ENCODE peak calls at places on chromosomes 2 and 18, in five cellular contexts. B is fibroblast of pulmonary artery, N is heart left ventricle, X is transverse colon, F is stomach. H is an unnamed sample.

GRCh38 chr2:109433486-109433885 is 180.3 kb downstream of the SEPTIN10 start:
- DNase-seq in B (no peak), N (no peak), X (no peak), F (no peak), H (peak; percentile 76)

GRCh38 chr2:209771474-209772292 is at the start of gene UNC80:
- DNase-seq in B (peak; percentile 63), N (peak; percentile 69), X (peak; percentile 10), F (peak; percentile 62), H (peak; percentile 81)

GRCh38 chr18:63316612-63317555 is 2.7 kb downstream of the BCL2 start:
- DNase-seq in B (no peak), N (no peak), X (peak; percentile 31), F (no peak), H (no peak)

GRCh38 chr18:11412790-11413189 is 196.6 kb upstream of the SLC35G4 start:
- DNase-seq in B (no peak), N (no peak), X (no peak), F (no peak), H (no peak)

GRCh38 chr18:75074196-75075015 is 134.5 kb downstream of the PTGR3 start:
- DNase-seq in B (no peak), N (no peak), X (no peak), F (no peak), H (no peak)

GRCh38 chr2:144501118-144501517 is 18.8 kb downstream of the ZEB2 start:
- DNase-seq in B (peak; percentile 21), N (no peak), X (no peak), F (no peak), H (no peak)

GRCh38 chr2:233530381-233530780 is 36.2 kb downstream of the USP40 start:
- DNase-seq in B (no peak), N (no peak), X (no peak), F (no peak), H (no peak)

GRCh38 chr2:183010112-183010511 is 28.1 kb downstream of the NCKAP1 start:
- DNase-seq in B (peak; percentile 61), N (peak; percentile 35), X (no peak), F (no peak), H (no peak)

GRCh38 chr2:20173064-20173463 is 51.9 kb downstream of the SDC1 start:
- DNase-seq in B (no peak), N (no peak), X (no peak), F (no peak), H (no peak)

GRCh38 chr18:54947115-54947514 is 12.1 kb downstream of the CCDC68 start:
- DNase-seq in B (peak; percentile 47), N (peak; percentile 27), X (peak; percentile 36), F (peak; percentile 41), H (no peak)

GRCh38 chr2:240999873-241000541 is 1.6 kb downstream of the SNED1 start:
- DNase-seq in B (no peak), N (peak; percentile 17), X (peak; percentile 8), F (peak; percentile 20), H (peak; percentile 85)

GRCh38 chr2:26905341-26906198 is 57.6 kb downstream of the DPYSL5 start:
- DNase-seq in B (no peak), N (no peak), X (peak; percentile 13), F (peak; percentile 59), H (peak; percentile 72)

GRCh38 chr2:41909584-41909983 is 138.2 kb upstream of the PKDCC start:
- DNase-seq in B (no peak), N (no peak), X (no peak), F (no peak), H (no peak)

GRCh38 chr2:12709207-12709522 is 7.6 kb upstream of the TRIB2 start:
- DNase-seq in B (no peak), N (no peak), X (no peak), F (no peak), H (no peak)

GRCh38 chr2:157897106-157897971 is 21.2 kb upstream of the ACVR1 start:
- DNase-seq in B (no peak), N (no peak), X (no peak), F (no peak), H (no peak)

GRCh38 chr2:134722728-134723127 is 3.9 kb upstream of the TMEM163 start:
- DNase-seq in B (no peak), N (no peak), X (no peak), F (no peak), H (no peak)

GRCh38 chr18:76482971-76483691 is 11.9 kb downstream of the ZNF516 start:
- DNase-seq in B (no peak), N (no peak), X (no peak), F (no peak), H (no peak)

GRCh38 chr2:10575566-10576300 is 114.0 kb downstream of the NOL10 start:
- DNase-seq in B (peak; percentile 82), N (no peak), X (no peak), F (no peak), H (no peak)

GRCh38 chr2:174553811-174554493 is 43.7 kb downstream of the WIPF1 start:
- DNase-seq in B (no peak), N (no peak), X (peak; percentile 26), F (no peak), H (no peak)

DNA sequence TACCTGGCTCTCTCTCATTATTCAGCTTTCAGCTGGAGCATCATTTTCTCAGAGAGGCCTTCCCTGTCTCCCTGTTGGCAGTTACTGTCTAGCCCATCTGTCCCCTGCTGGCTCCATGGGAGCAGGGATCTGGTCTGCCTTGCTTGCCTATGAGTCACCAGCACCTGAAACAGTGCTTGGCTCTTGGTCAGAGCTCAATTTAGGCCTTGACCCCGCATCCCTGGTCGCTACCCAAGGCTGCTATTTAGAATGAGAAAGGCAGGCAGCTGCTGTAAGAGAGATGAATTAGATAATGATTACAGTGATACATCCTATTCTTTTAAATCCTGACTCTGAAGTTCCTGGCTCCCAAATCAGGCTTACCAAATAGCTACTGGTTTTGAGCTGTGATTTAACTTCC is 32.9 kb downstream of the KCNE4 start:
- DNase-seq in B (no peak), N (no peak), X (no peak), F (no peak), H (no peak)
- TF ChIP-seq CTCF in B (no peak), N (no peak), X (no peak), F (no peak), H (no peak)

GRCh38 chr2:189217041-189217440 is 37.5 kb upstream of the COL5A2 start:
- DNase-seq in B (no peak), N (no peak), X (no peak), F (no peak), H (no peak)
- H3K4me3 ChIP-seq in B (no peak overlapping the region), N (no peak overlapping the region), X (no peak overlapping the region), F (no peak overlapping the region), H (no peak overlapping the region)

GRCh38 chr2:217918220-217919024 is 84.4 kb downstream of the TNS1 start:
- DNase-seq in B (no peak), N (peak; percentile 24), X (no peak), F (no peak), H (no peak)
- TF ChIP-seq CTCF in B (peak; percentile 18), N (peak; percentile 41), X (no peak), F (no peak), H (no peak)

GRCh38 chr2:63844616-63845015 is 2.9 kb downstream of the UGP2 start:
- DNase-seq in B (no peak), N (no peak), X (no peak), F (no peak), H (no peak)

GRCh38 chr2:63842149-63843061 is 709 bp downstream of the UGP2 start:
- DNase-seq in B (peak; percentile 80), N (no peak), X (peak; percentile 60), F (peak; percentile 29), H (no peak)

GRCh38 chr2:63843093-63843492 is 1.4 kb downstream of the UGP2 start:
- DNase-seq in B (no peak), N (no peak), X (no peak), F (no peak), H (no peak)

GRCh38 chr2:63845866-63846265 is 4.2 kb downstream of the UGP2 start:
- DNase-seq in B (no peak), N (no peak), X (no peak), F (no peak), H (no peak)

DNA sequence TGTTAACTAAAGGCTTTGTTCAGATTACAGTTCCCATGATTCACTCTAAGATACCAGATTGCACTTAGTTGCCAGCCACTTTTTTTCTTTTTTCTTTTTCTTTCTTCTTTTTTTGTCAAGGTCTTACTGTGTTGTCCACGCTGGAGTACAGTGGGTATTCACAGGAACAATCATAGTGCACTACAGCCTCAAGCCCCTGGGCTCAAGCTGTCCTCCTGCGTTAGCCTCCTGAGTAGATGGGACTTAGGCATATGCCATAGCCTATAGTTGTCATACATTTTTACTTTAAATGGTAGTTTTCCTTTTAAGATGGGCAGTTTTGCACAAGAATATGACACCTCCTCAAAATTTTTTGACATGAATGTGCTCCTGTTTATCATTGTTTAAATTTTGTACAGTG is 2.1 kb downstream of the UGP2 start:
- DNase-seq in B (no peak), N (no peak), X (no peak), F (no peak), H (no peak)
- H3K4me3 ChIP-seq in B (peak overlapping the region; percentile 96), N (peak overlapping the region; percentile 98), X (peak overlapping the region; percentile 74), F (no peak overlapping the region), H (no peak overlapping the region)

GRCh38 chr2:200180943-200181342 is 125.5 kb upstream of the SPATS2L start:
- DNase-seq in B (no peak), N (no peak), X (no peak), F (no peak), H (no peak)

GRCh38 chr2:200174433-200175216 is 131.9 kb upstream of the SPATS2L start:
- DNase-seq in B (no peak), N (no peak), X (no peak), F (no peak), H (no peak)

GRCh38 chr2:200181732-200182131 is 124.8 kb upstream of the SPATS2L start:
- DNase-seq in B (no peak), N (no peak), X (no peak), F (no peak), H (no peak)

GRCh38 chr2:200179201-200179600 is 127.3 kb upstream of the SPATS2L start:
- DNase-seq in B (no peak), N (no peak), X (no peak), F (no peak), H (no peak)

DNA sequence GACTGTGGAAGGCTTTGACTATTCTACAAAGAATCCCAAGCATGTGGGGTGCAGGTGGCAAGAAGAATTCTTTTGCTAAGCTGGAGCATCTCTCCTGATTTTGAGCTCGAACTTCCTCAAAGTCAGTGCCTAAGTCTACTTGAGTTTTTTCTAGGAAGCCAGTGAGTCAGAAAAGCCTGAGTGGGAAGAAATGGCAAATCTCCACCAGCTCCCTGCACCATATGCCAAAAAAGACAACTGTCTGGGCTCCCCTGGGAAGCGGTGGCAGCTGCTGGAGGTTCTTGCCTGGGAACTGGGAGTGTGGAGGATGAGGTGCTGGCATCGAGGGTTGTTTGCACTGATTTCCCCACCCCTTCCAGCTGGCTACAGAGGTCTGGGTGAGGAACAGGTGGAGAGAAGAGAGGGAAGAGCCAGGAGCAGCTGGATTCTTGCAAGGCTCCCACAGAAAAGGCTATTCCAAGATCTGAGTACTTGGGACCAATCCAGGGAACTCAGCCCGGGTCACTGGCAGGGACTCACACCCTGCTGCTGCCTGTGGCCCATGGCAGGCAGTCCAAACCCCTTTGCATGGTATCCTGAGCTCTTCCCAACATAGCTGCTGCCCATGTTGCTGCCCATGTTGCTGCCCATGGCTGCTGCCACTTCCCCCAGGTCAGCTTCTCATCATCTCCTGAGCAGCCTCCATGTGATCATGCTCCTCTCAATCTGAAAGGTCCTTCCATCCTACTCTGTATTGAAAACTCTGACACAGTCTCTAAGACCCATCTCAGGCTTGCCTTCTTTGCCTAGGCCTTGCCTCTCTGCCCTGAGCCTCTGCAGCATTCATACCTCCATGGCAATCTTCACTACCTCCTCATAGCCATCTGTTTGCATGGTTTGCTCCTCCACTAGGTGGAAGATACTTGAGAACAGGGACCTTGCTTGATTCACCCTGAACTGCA is 128.3 kb upstream of the SPATS2L start:
- DNase-seq in B (no peak), N (peak; percentile 63), X (no peak), F (no peak), H (no peak)
- TF ChIP-seq CTCF in B (no peak), N (no peak), X (no peak), F (no peak), H (no peak)

H was measured in lower leg skin.